ENCODE peak calls at places on chromosome 3, in six cellular contexts. G is foreskin melanocyte, C is nucleus accumbens, J is SW480, M is HS-27A, Z is amniotic stem cell. A is an unnamed sample.

GRCh38 chr3:45870099-45870498 is 16.2 kb upstream of the CCR9 start:
- DNase-seq in C (no peak), J (no peak), Z (no peak), M (no peak), G (peak; percentile 2), A (no peak)

GRCh38 chr3:69305011-69305410 is 80.9 kb downstream of the FRMD4B start:
- DNase-seq in M (no peak), J (no peak), G (no peak), Z (no peak), C (no peak), A (no peak)

GRCh38 chr3:125061170-125061569 is 5.4 kb upstream of the HEG1 start:
- DNase-seq in Z (no peak), C (no peak), J (no peak), G (no peak), M (no peak), A (no peak)

GRCh38 chr3:123816673-123817207 is 67.4 kb downstream of the MYLK start:
- DNase-seq in Z (peak; percentile 63), C (no peak), M (peak; percentile 91), G (no peak), J (no peak), A (no peak)

GRCh38 chr3:44861412-44862220 is at the start of gene TMEM42:
- DNase-seq in G (peak; percentile 81), C (peak; percentile 91), Z (peak; percentile 67), J (peak; percentile 90), M (peak; percentile 52), A (peak; percentile 74)

GRCh38 chr3:143601738-143602480 is 246.4 kb downstream of the SLC9A9 start:
- DNase-seq in G (no peak), M (no peak), J (no peak), C (no peak), Z (no peak), A (no peak)

GRCh38 chr3:48404440-48405342 is 25.2 kb downstream of the PLXNB1 start:
- DNase-seq in J (no peak), M (no peak), Z (no peak), G (no peak), C (no peak), A (no peak)

GRCh38 chr3:66372681-66373350 is 128.0 kb downstream of the LRIG1 start:
- DNase-seq in Z (no peak), G (no peak), C (peak; percentile 35), J (peak; percentile 2), M (no peak), A (peak; percentile 10)

GRCh38 chr3:37922721-37923575 is 61.3 kb downstream of the CTDSPL start:
- DNase-seq in J (peak; percentile 78), M (no peak), G (no peak), C (no peak), Z (no peak), A (no peak)

GRCh38 chr3:59555593-59556315 is 505.9 kb upstream of the CFAP20DC start:
- DNase-seq in M (no peak), J (no peak), C (no peak), G (no peak), Z (no peak), A (no peak)

GRCh38 chr3:67415504-67415903 is 238.9 kb downstream of the SUCLG2 start:
- DNase-seq in C (no peak), G (no peak), Z (no peak), J (no peak), M (no peak), A (no peak)

GRCh38 chr3:72968280-72968679 is 28.3 kb upstream of the PPP4R2 start:
- DNase-seq in J (no peak), G (no peak), C (no peak), Z (no peak), M (no peak), A (peak; percentile 58)

GRCh38 chr3:115627180-115628074 is 4.1 kb downstream of the GAP43 start:
- DNase-seq in G (no peak), M (no peak), Z (no peak), J (no peak), C (no peak), A (no peak)

GRCh38 chr3:54577313-54577712 is 350.5 kb downstream of the LRTM1 start:
- DNase-seq in Z (no peak), G (no peak), C (no peak), M (no peak), J (no peak), A (no peak)

GRCh38 chr3:32453346-32453745 is 49.3 kb downstream of the CMTM6 start:
- DNase-seq in M (no peak), G (no peak), C (no peak), Z (peak; percentile 41), J (no peak), A (no peak)

GRCh38 chr3:35385271-35385670 is 254.1 kb upstream of the ARPP21 start:
- DNase-seq in G (no peak), Z (no peak), M (no peak), J (no peak), C (no peak), A (no peak)

GRCh38 chr3:156725706-156726105 is 51.3 kb downstream of the TIPARP start:
- DNase-seq in J (peak; percentile 59), M (no peak), Z (no peak), G (no peak), C (no peak), A (no peak)

GRCh38 chr3:167917969-167918368 is 177.8 kb downstream of the GOLIM4 start:
- DNase-seq in J (no peak), Z (no peak), M (no peak), C (no peak), G (no peak), A (no peak)

GRCh38 chr3:157585386-157585785 is 82.2 kb upstream of the VEPH1 start:
- DNase-seq in M (no peak), C (no peak), Z (no peak), G (no peak), J (no peak), A (no peak)

GRCh38 chr3:78130741-78131290 is 1090.9 kb downstream of the ROBO2 start:
- DNase-seq in M (no peak), G (no peak), C (no peak), J (no peak), Z (no peak), A (no peak)